ENCODE peak calls at places on chromosomes 16 and 17, in six cellular contexts. A is H1, S is left lung, R is body of pancreas, Y is psoas muscle, F is AG09309. M is an unnamed sample.

GRCh38 chr17:55402374-55402773 is 19.3 kb downstream of the MMD start:
- DNase-seq in A (no peak), S (no peak), R (no peak), Y (no peak), F (no peak), M (peak)

GRCh38 chr16:4624827-4625616 is 396 bp downstream of the MGRN1 start:
- DNase-seq in A (peak), S (peak), R (peak), Y (peak), F (no peak), M (peak)

GRCh38 chr17:27355419-27355818 is 61.5 kb downstream of the WSB1 start:
- DNase-seq in A (no peak), S (no peak), R (no peak), Y (no peak), F (no peak), M (no peak)

GRCh38 chr16:57187508-57187854 is 1.4 kb downstream of the RSPRY1 start:
- DNase-seq in A (no peak), S (no peak), R (peak), Y (no peak), F (no peak), M (no peak)

GRCh38 chr17:37384560-37385160 is 8.9 kb downstream of the C17orf78 start:
- DNase-seq in A (no peak), S (no peak), R (no peak), Y (no peak), F (no peak), M (no peak)

GRCh38 chr16:69166221-69166833 is 20.6 kb upstream of the SNTB2 start:
- DNase-seq in A (no peak), S (no peak), R (no peak), Y (no peak), F (no peak), M (peak)

GRCh38 chr17:78374631-78375274 is 3.7 kb upstream of the PGS1 start:
- DNase-seq in A (peak), S (peak), R (peak), Y (no peak), F (no peak), M (peak)

GRCh38 chr17:309361-309888 is 43.2 kb downstream of the RPH3AL start:
- DNase-seq in A (peak), S (peak), R (no peak), Y (peak), F (no peak), M (no peak)

GRCh38 chr17:8294814-8295316 is 335 bp downstream of the SLC25A35 start:
- DNase-seq in A (no peak), S (no peak), R (no peak), Y (no peak), F (no peak), M (no peak)

GRCh38 chr16:2857451-2858244 is at the start of gene PRSS22:
- DNase-seq in A (peak), S (peak), R (peak), Y (peak), F (no peak), M (no peak)

GRCh38 chr16:14111713-14112538 is 40.8 kb downstream of the MRTFB start:
- DNase-seq in A (no peak), S (no peak), R (peak), Y (peak), F (no peak), M (peak)

GRCh38 chr17:66663041-66663494 is 171.8 kb upstream of the CACNG5 start:
- DNase-seq in A (no peak), S (no peak), R (no peak), Y (no peak), F (no peak), M (no peak)

GRCh38 chr16:71205482-71206131 is 24.9 kb downstream of the HYDIN start:
- DNase-seq in A (no peak), S (no peak), R (peak), Y (peak), F (no peak), M (no peak)

GRCh38 chr17:58470356-58470755 is 17.9 kb downstream of the HSF5 start:
- DNase-seq in A (no peak), S (no peak), R (no peak), Y (no peak), F (no peak), M (no peak)

GRCh38 chr16:48000622-48001021 is 155.2 kb downstream of the ABCC12 start:
- DNase-seq in A (peak), S (no peak), R (no peak), Y (no peak), F (no peak), M (no peak)

GRCh38 chr16:56742030-56742984 is 12.4 kb downstream of the NUP93 start:
- DNase-seq in A (no peak), S (no peak), R (no peak), Y (no peak), F (peak), M (peak)

GRCh38 chr17:77697480-77698400 is 260.8 kb upstream of the TNRC6C start:
- DNase-seq in A (peak), S (no peak), R (no peak), Y (no peak), F (no peak), M (no peak)

GRCh38 chr17:36755586-36755985 is 154.2 kb downstream of the MRM1 start:
- DNase-seq in A (peak), S (no peak), R (no peak), Y (no peak), F (no peak), M (peak)

GRCh38 chr17:55580596-55581133 is 69.4 kb upstream of the SMIM36 start:
- DNase-seq in A (no peak), S (no peak), R (no peak), Y (no peak), F (no peak), M (no peak)

GRCh38 chr16:10078541-10078949 is 103.7 kb downstream of the GRIN2A start:
- DNase-seq in A (peak), S (no peak), R (no peak), Y (no peak), F (no peak), M (no peak)

GRCh38 chr16:16075463-16076399 is 126.3 kb downstream of the ABCC1 start:
- DNase-seq in A (no peak), S (peak), R (peak), Y (peak), F (no peak), M (no peak)

GRCh38 chr17:79991140-79991923 is 44.3 kb downstream of the TBC1D16 start:
- DNase-seq in A (peak), S (peak), R (peak), Y (peak), F (peak), M (peak)

GRCh38 chr16:19179890-19180490 is 11.9 kb downstream of the SYT17 start:
- DNase-seq in A (peak), S (peak), R (peak), Y (peak), F (no peak), M (peak)

GRCh38 chr17:1511756-1512321 is 4.6 kb downstream of the INPP5K start:
- DNase-seq in A (no peak), S (no peak), R (no peak), Y (no peak), F (no peak), M (peak)

GRCh38 chr16:47359478-47359877 is 101.4 kb downstream of the ITFG1 start:
- DNase-seq in A (no peak), S (no peak), R (no peak), Y (no peak), F (no peak), M (no peak)

GRCh38 chr17:1078062-1078711 is 81.3 kb downstream of the TIMM22 start:
- DNase-seq in A (peak), S (peak), R (no peak), Y (peak), F (no peak), M (no peak)

GRCh38 chr16:89217388-89218191 is at the start of gene ZNF778:
- DNase-seq in A (peak), S (peak), R (peak), Y (peak), F (peak), M (peak)

GRCh38 chr16:72666267-72666666 is 381.7 kb downstream of the ZFHX3 start:
- DNase-seq in A (no peak), S (no peak), R (no peak), Y (no peak), F (no peak), M (no peak)
- TF ChIP-seq CTCF in A (no peak), S (no peak), R (no peak), Y (no peak), F (no peak), M (no peak)

GRCh38 chr16:30429678-30430427 is at the start of gene DCTPP1:
- DNase-seq in A (peak), S (peak), R (peak), Y (peak), F (peak), M (peak)

GRCh38 chr16:30429418-30429677 is 482 bp downstream of the DCTPP1 start:
- DNase-seq in A (no peak), S (no peak), R (no peak), Y (no peak), F (no peak), M (no peak)

GRCh38 chr16:30434852-30435251 is 5.0 kb upstream of the DCTPP1 start:
- DNase-seq in A (no peak), S (no peak), R (no peak), Y (no peak), F (no peak), M (no peak)

GRCh38 chr16:30428055-30428454 is 1.8 kb downstream of the DCTPP1 start:
- DNase-seq in A (no peak), S (no peak), R (no peak), Y (no peak), F (no peak), M (no peak)

GRCh38 chr16:30430428-30430970 is 669 bp upstream of the DCTPP1 start:
- DNase-seq in A (no peak), S (peak), R (no peak), Y (peak), F (no peak), M (no peak)
- H3K4me3 ChIP-seq in A (no peak), S (peak), R (no peak), Y (peak), F (peak), M (peak)

DNA sequence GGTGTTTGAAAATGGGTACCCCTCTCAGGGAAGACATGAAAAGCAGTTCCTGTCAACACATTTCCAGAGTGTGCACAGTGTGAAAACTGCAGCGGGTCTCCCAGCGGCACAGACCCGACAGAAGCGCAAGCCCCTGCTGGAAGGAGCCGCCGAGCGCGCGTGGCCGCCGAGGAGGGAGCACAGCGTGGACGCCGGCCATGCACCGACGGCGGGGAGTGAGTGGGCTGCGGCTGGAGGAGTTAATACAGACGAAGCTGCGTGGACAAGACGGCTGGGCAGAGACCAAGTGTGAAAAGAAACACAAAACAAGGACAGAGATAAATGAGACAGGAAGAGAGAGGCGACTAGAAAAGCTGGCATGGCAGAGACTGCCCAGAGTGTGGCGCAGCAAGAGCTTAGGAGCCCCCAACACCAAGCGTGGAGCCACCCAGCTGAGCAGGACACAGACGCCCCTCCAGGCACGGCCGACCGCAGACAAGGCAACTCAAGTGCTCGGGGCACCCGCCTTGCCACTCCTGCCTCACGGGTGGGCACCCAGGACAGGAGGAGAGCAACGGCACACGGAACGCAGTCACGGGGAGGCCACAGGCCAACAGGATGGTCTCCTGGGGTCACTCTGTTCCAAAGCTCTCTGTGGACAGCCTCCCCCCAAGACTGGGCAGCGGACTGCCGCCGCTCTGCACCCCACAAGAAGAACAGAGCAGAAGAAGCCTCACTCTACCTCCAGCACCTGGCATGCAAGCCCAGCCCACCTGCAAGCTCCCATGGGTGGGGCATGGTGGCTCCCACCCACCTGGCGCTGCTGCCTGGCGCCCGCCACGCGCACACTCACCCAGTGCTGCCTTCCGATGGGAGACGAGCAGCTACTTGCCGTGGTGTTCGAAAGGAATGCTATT is 16.6 kb downstream of the SLC16A3 start:
- DNase-seq in A (no peak), S (peak), R (no peak), Y (peak), F (no peak), M (peak)
- TF ChIP-seq CTCF in A (no peak), S (no peak), R (no peak), Y (no peak), F (no peak), M (no peak)

GRCh38 chr17:81397314-81398169 is 2.3 kb downstream of the BAHCC1 start:
- DNase-seq in A (peak), S (no peak), R (no peak), Y (peak), F (no peak), M (peak)
- H3K4me3 ChIP-seq in A (peak), S (peak), R (peak), Y (peak), F (peak), M (peak)

GRCh38 chr17:40063915-40064531 is 1.3 kb downstream of the THRA start:
- DNase-seq in A (no peak), S (no peak), R (no peak), Y (no peak), F (no peak), M (no peak)

GRCh38 chr17:40061532-40062038 is 1.2 kb upstream of the THRA start:
- DNase-seq in A (no peak), S (no peak), R (no peak), Y (no peak), F (no peak), M (no peak)

GRCh38 chr17:40063034-40063765 is 435 bp downstream of the THRA start:
- DNase-seq in A (peak), S (peak), R (peak), Y (peak), F (no peak), M (peak)

GRCh38 chr17:40060887-40061480 is 1.8 kb upstream of the THRA start:
- DNase-seq in A (no peak), S (no peak), R (no peak), Y (no peak), F (no peak), M (no peak)

DNA sequence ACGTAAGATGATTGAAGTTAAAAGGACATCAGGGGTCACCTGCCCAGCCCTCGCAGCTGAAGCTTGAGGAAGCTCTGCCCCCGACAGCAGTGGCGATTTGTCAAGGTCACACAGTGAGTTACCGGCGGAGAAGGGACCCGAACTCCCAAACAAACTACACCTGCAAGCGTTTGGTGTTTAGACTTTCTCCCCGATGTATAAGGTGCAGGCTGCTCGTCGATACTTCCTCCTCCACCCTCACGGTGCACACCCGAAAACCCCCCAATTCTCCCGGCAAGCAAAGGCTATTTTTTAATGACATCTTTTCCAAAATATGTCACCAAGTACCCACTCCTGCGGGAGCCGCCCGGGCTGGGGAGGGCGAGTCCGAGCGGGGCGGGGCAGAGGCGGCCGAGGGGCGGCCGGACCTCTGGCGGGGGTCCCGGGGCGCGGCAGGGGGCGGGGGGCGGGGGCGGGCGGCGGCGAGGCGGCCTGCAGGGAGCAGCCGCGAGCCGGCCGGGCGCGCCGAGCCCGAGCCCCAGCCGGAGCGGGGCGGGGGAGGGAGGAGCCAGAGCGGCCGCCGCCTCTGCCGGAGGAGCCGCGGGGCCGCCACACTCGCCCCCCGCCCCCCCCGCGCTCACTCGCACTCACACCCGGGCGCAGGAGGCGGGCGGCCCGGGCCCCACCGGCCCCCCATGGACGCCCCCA is at the start of gene THRA:
- DNase-seq in A (peak), S (peak), R (peak), Y (peak), F (no peak), M (peak)
- TF ChIP-seq CTCF in A (no peak), S (no peak), R (peak), Y (peak), F (peak), M (no peak)

DNA sequence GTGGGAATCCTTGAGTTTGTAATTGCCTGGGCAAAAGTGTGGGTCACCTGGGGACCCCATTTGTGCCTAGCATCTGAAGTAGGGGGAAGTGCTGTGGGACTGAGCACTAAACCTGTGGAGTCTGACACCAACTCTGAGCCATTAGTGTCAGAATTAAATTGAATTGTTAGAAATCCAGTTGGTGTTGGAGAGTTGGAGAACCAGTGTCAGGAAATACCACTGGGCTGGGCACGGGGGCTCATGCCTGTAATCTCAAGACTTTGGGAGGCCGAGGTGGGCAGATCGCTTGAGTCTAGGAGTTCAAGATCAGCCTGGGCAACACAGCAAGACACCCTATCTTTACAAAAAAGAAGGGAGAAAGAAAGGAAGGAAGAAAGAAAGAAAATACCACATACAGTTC is 67.5 kb upstream of the BRD7 start:
- DNase-seq in A (no peak), S (no peak), R (no peak), Y (no peak), F (no peak), M (no peak)
- H3K4me3 ChIP-seq in A (no peak), S (no peak), R (no peak), Y (no peak), F (no peak), M (no peak)

DNA sequence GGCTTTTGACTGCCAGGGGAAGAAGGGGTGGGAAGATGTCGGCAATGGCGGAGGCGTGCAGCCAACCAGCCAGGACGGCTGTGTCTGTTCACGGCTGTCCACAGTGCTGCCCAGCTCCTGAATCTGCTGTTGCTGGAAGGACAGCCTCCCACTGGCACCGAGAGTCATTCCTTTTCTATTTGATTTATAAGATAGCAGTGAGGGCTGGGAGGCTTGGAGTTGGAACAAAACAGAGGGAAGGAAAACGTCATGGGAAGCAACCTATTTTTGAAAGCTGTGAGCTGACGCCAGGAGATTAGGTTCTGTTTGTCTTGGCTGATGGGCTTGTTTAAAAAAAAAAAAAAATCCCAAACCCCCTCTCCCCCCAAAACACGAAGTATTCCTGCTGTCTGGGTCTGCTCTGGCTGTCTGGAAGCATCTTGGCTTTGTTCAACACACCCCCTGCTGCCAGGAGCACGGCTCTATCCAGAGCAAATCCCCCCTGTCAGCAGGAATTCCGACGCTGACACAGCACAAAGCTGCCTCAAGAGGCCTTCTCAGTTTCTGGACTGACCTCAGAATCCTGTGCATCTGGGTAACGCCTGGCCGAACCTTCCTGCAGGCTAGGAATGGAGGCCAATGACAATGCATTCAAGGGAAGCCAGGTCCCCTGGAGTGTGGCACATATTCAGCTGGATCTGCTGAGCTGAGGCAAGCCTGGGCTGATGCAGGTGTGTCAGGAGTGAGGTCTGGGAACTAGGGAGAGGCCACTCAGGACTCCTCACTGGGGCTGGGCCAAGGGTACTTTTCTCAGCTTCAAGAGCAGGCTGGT is 41.0 kb upstream of the SREBF1 start:
- DNase-seq in A (no peak), S (no peak), R (peak), Y (peak), F (peak), M (peak)
- TF ChIP-seq CTCF in A (no peak), S (no peak), R (no peak), Y (no peak), F (no peak), M (no peak)

GRCh38 chr17:48718781-48719641 is 3.3 kb downstream of the PRAC1 start:
- DNase-seq in A (peak), S (peak), R (no peak), Y (no peak), F (no peak), M (no peak)
- H3K4me3 ChIP-seq in A (peak), S (no peak), R (no peak), Y (no peak), F (peak), M (no peak)

M was measured in cardiac fibroblast.